ENCODE peak calls at places on chromosome 16, in five cellular contexts. L, I, T, M and O are unnamed samples.

GRCh38 chr16:85555549-85556455 is 57.3 kb upstream of the GSE1 start:
- DNase-seq in L (peak), M (peak), T (peak), I (no peak), O (peak)

GRCh38 chr16:58086381-58087208 is 42.6 kb downstream of the CFAP20 start:
- DNase-seq in T (no peak), I (no peak), M (no peak), L (no peak), O (no peak)

GRCh38 chr16:10509534-10510025 is 70.8 kb downstream of the EMP2 start:
- DNase-seq in I (no peak), L (no peak), M (peak), T (peak), O (peak)

GRCh38 chr16:8641671-8642070 is 20.2 kb downstream of the METTL22 start:
- DNase-seq in T (no peak), I (no peak), M (no peak), L (no peak), O (no peak)

GRCh38 chr16:55539488-55539887 is 27.0 kb upstream of the CAPNS2 start:
- DNase-seq in L (no peak), I (no peak), M (no peak), T (no peak), O (no peak)

GRCh38 chr16:84633622-84634021 is 14.7 kb upstream of the KLHL36 start:
- DNase-seq in T (peak), M (no peak), I (no peak), L (no peak), O (no peak)

GRCh38 chr16:84226026-84226425 is 13.8 kb downstream of the KCNG4 start:
- DNase-seq in T (no peak), I (no peak), L (no peak), M (no peak), O (peak)

GRCh38 chr16:380837-381787 is 666 bp downstream of the PGAP6 start:
- DNase-seq in M (no peak), L (peak), I (no peak), T (no peak), O (no peak)

GRCh38 chr16:86110726-86111125 is 211.8 kb downstream of the IRF8 start:
- DNase-seq in T (no peak), M (no peak), I (no peak), L (peak), O (no peak)

GRCh38 chr16:69474447-69474846 is 50.0 kb downstream of the CYB5B start:
- DNase-seq in L (no peak), T (no peak), M (no peak), I (no peak), O (no peak)

GRCh38 chr16:49521706-49522325 is 148.2 kb downstream of the C16orf78 start:
- DNase-seq in I (no peak), L (no peak), T (no peak), M (no peak), O (no peak)

GRCh38 chr16:3035289-3035971 is 1.3 kb downstream of the BICDL2 start:
- DNase-seq in I (no peak), T (no peak), L (no peak), M (no peak), O (no peak)

GRCh38 chr16:3038896-3039295 is 2.2 kb upstream of the BICDL2 start:
- DNase-seq in I (no peak), T (no peak), M (no peak), L (no peak), O (no peak)

GRCh38 chr16:3036726-3037315 is at the start of gene BICDL2:
- DNase-seq in M (no peak), L (no peak), T (no peak), I (no peak), O (no peak)

GRCh38 chr16:3038256-3038655 is 1.5 kb upstream of the BICDL2 start:
- DNase-seq in I (no peak), M (peak), L (no peak), T (no peak), O (no peak)

GRCh38 chr16:3035972-3036725 is 595 bp downstream of the BICDL2 start:
- DNase-seq in T (no peak), M (no peak), I (no peak), L (no peak), O (no peak)
- H3K4me3 ChIP-seq in T (no peak), M (peak), I (no peak), L (peak), O (no peak)

DNA sequence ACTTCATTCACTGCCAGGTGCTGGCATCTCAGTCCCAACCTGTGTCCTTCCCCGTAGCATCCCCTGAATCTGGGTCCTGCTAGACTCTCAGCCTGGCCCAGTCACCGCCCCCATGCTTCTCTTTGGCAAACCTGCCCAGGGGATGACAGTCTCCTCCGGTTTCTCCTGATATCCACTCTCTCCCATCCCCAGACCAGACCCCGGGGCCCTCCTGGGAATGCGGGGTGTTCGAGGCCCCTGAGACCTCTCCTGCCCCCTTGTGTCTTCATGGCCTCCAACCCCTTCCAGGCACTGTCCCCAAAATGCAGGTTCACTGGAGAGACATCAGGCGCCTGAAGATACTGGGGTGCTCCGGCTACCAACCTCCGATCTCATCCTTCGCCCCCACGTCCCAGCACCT is 544 bp downstream of the STX1B start:
- DNase-seq in I (no peak), T (no peak), L (no peak), M (no peak), O (no peak)
- TF ChIP-seq CTCF in I (peak), T (no peak), L (no peak), M (no peak), O (no peak)

GRCh38 chr16:88489163-88489721 is 36.2 kb downstream of the ZFPM1 start:
- DNase-seq in L (no peak), I (no peak), M (no peak), T (no peak), O (no peak)

GRCh38 chr16:88493879-88494278 is 40.8 kb downstream of the ZFPM1 start:
- DNase-seq in L (no peak), M (no peak), I (no peak), T (no peak), O (no peak)

GRCh38 chr16:88491560-88492310 is 38.7 kb downstream of the ZFPM1 start:
- DNase-seq in L (no peak), M (no peak), I (no peak), T (no peak), O (no peak)

GRCh38 chr16:88487920-88488842 is 35.1 kb downstream of the ZFPM1 start:
- DNase-seq in I (no peak), T (no peak), M (no peak), L (no peak), O (no peak)

GRCh38 chr16:88491001-88491559 is 38.0 kb downstream of the ZFPM1 start:
- DNase-seq in I (no peak), M (no peak), L (no peak), T (no peak), O (no peak)
- H3K4me3 ChIP-seq in I (no peak), M (no peak), L (no peak), T (no peak), O (no peak)

GRCh38 chr16:6345090-6345489 is 987.6 kb upstream of the RBFOX1 start:
- DNase-seq in M (no peak), L (no peak), T (no peak), I (no peak), O (no peak)

GRCh38 chr16:6349725-6350124 is 982.9 kb upstream of the RBFOX1 start:
- DNase-seq in M (no peak), L (no peak), I (no peak), T (no peak), O (no peak)
- TF ChIP-seq CTCF in M (no peak), L (no peak), I (no peak), T (no peak), O (no peak)

GRCh38 chr16:14353340-14353739 is 276.7 kb downstream of the PARN start:
- DNase-seq in M (no peak), T (no peak), L (no peak), I (no peak), O (no peak)

GRCh38 chr16:14351647-14352046 is 278.4 kb downstream of the PARN start:
- DNase-seq in T (no peak), L (no peak), M (no peak), I (no peak), O (no peak)

GRCh38 chr16:14357328-14357727 is 272.7 kb downstream of the PARN start:
- DNase-seq in M (no peak), I (no peak), T (no peak), L (no peak), O (no peak)

GRCh38 chr16:14356064-14356463 is 274.0 kb downstream of the PARN start:
- DNase-seq in T (no peak), L (no peak), M (no peak), I (no peak), O (no peak)

DNA sequence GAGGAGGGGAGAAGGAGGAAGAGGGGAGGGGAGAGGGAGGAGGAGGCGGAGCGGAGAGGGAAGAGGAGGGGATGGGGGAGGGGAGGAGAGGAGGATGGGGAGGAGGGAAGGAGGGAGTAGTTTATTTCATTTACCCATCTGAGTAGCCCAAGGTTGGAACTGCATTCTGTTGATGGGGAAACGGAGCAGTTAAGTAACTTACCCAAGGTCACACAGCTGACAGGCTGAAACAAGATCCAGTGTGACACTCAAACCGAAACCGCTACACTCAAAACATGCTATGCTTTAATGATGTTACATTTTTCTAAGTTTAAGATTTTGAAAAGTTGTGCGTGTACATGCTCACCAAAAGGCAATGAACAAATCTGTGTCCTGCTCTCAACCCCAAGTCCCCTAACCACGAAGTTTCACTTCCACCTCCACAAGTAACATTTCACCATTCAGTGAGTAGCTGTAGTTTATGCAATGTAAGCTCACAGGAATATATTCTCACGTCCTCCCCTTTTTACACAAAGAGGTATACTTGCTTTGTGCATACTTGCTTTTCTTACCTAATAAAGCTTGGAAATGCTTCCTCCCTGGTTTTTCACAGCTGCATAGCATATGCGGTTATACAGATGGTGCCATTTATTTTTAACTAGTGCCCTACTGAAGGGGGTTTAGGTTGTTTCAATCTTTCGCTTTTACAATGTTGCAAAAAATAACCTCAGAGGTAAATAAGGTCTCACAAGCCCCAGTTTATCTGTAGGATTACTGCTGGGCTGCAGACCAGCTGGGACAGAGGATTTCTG is 275.3 kb downstream of the PARN start:
- DNase-seq in T (no peak), I (no peak), L (no peak), M (no peak), O (peak)
- H3K4me3 ChIP-seq in T (no peak), I (peak), L (no peak), M (no peak), O (peak)